ENCODE peak calls at places on chromosomes 4 and X, in six cellular contexts. I is WERI-Rb-1, G is left lung, C is astrocyte, X is esophagus squamous epithelium, L is cardiac fibroblast. Z is an unnamed sample.

GRCh38 chrX:40174594-40175415 is 77.0 kb upstream of the BCOR start:
- DNase-seq in I (peak; percentile 61), G (peak; percentile 43), C (peak; percentile 44), X (no peak), L (peak; percentile 46), Z (no peak)

GRCh38 chr4:123259676-123260428 is 136.7 kb upstream of the SPRY1 start:
- DNase-seq in I (no peak), G (no peak), C (no peak), X (no peak), L (no peak), Z (no peak)

GRCh38 chrX:30957753-30958152 is 68.7 kb upstream of the TAB3 start:
- DNase-seq in I (no peak), G (no peak), C (peak; percentile 51), X (no peak), L (peak; percentile 50), Z (peak; percentile 35)

GRCh38 chrX:111431007-111431406 is 19.0 kb upstream of the DCX start:
- DNase-seq in I (no peak), G (no peak), C (no peak), X (no peak), L (no peak), Z (no peak)

GRCh38 chr4:37641886-37642849 is 44.0 kb downstream of the RELL1 start:
- DNase-seq in I (no peak), G (no peak), C (no peak), X (no peak), L (no peak), Z (no peak)

GRCh38 chr4:178577933-178578332 is 1135.7 kb upstream of the AGA start:
- DNase-seq in I (peak; percentile 18), G (no peak), C (no peak), X (no peak), L (no peak), Z (no peak)

GRCh38 chr4:98527528-98527927 is 130.9 kb downstream of the TSPAN5 start:
- DNase-seq in I (no peak), G (no peak), C (no peak), X (no peak), L (no peak), Z (no peak)

GRCh38 chr4:24244663-24245519 is 339.5 kb downstream of the DHX15 start:
- DNase-seq in I (no peak), G (no peak), C (peak; percentile 37), X (no peak), L (peak; percentile 4), Z (peak; percentile 16)

GRCh38 chrX:136497556-136498048 is at the start of gene HTATSF1:
- DNase-seq in I (no peak), G (peak; percentile 36), C (no peak), X (no peak), L (no peak), Z (no peak)

GRCh38 chr4:176818531-176818930 is 25.8 kb upstream of the VEGFC start:
- DNase-seq in I (no peak), G (no peak), C (no peak), X (no peak), L (peak; percentile 59), Z (peak; percentile 21)

GRCh38 chr4:8831221-8832129 is 40.2 kb downstream of the HMX1 start:
- DNase-seq in I (peak; percentile 76), G (peak; percentile 25), C (no peak), X (no peak), L (no peak), Z (no peak)

GRCh38 chr4:101187837-101188236 is 159.5 kb downstream of the PPP3CA start:
- DNase-seq in I (no peak), G (no peak), C (no peak), X (no peak), L (peak; percentile 48), Z (peak; percentile 14)
- TF ChIP-seq CTCF in I (no peak), G (no peak), C (peak; percentile 14), X (no peak), L (peak; percentile 29), Z (peak; percentile 29)

GRCh38 chrX:54639018-54639345 is 109.0 kb downstream of the GNL3L start:
- DNase-seq in I (no peak), G (no peak), C (no peak), X (no peak), L (no peak), Z (no peak)
- H3K4me3 ChIP-seq in I (peak overlapping the region; percentile 58), G (peak overlapping the region; percentile 38), C (peak overlapping the region; percentile 69), X (peak overlapping the region; percentile 32), L (peak overlapping the region; percentile 55), Z (peak overlapping the region; percentile 59)

GRCh38 chrX:115490814-115491213 is 70.2 kb upstream of the PLS3 start:
- DNase-seq in I (no peak), G (no peak), C (no peak), X (no peak), L (no peak), Z (no peak)
- TF ChIP-seq CTCF in I (no peak), G (no peak), C (no peak), X (no peak), L (no peak), Z (no peak)

GRCh38 chr4:68569466-68570121 is 6.5 kb downstream of the UGT2B17 start:
- DNase-seq in I (no peak), G (no peak), C (no peak), X (no peak), L (no peak), Z (no peak)
- H3K4me3 ChIP-seq in I (no peak overlapping the region), G (no peak overlapping the region), C (no peak overlapping the region), X (no peak overlapping the region), L (no peak overlapping the region), Z (no peak overlapping the region)

GRCh38 chrX:76428243-76429130 is 977 bp downstream of the MAGEE1 start:
- DNase-seq in I (peak; percentile 7), G (peak; percentile 33), C (no peak), X (no peak), L (no peak), Z (no peak)

GRCh38 chrX:76433219-76433618 is 5.7 kb downstream of the MAGEE1 start:
- DNase-seq in I (no peak), G (no peak), C (no peak), X (no peak), L (no peak), Z (no peak)

DNA sequence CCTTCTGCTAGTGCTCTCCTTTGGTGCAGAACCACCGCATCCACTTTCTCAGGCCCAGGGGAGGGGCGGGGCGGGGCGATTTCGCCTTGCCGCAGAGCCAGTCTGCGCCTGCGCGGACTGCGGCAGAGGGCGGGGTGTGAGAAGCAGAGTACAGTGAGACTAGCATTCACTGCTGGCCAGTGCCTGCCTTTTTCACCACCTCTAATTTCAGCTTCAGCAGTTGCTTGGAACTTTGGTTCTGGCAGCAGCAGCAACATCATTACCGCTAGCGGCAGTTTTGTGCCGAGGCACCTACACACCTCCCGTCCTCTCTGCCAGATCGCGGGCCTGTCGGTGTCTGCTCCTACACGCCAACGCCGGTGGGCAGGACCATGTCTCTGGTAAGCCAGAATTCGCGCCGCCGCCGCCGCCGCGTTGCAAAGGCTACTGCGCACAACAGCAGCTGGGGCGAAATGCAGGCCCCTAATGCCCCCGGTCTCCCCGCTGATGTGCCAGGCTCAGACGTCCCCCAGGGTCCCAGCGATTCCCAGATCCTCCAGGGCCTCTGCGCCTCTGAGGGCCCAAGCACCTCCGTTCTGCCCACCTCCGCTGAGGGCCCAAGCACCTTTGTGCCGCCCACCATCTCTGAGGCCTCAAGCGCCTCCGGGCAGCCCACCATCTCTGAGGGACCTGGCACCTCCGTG is at the start of gene MAGEE1:
- DNase-seq in I (peak; percentile 70), G (peak; percentile 70), C (peak; percentile 36), X (no peak), L (peak; percentile 58), Z (peak; percentile 47)
- TF ChIP-seq CTCF in I (no peak), G (no peak), C (no peak), X (no peak), L (no peak), Z (no peak)

Z was measured in fibroblast of mammary gland.